ENCODE peak calls at places on chromosomes 4 and X, in six cellular contexts. Y is T1000; G is NB4; B is AG08395; Q is activated effector memory CD4-positive, alpha-beta T cell treated with anti-CD3 and anti-CD28 coated beads, Interleukin-2, amount 50 U/mL, for 16 hours; X is GM23338. Z is an unnamed sample.

GRCh38 chr4:2807571-2807970 is 14.7 kb downstream of the SH3BP2 start:
- DNase-seq in Y (no peak), G (no peak), B (no peak), Q (no peak), X (no peak), Z (no peak)

GRCh38 chr4:76892601-76893000 is 5.3 kb downstream of the SOWAHB start:
- DNase-seq in Y (no peak), G (no peak), B (no peak), Q (no peak), X (no peak), Z (no peak)

GRCh38 chr4:129140521-129140920 is 44.6 kb downstream of the C4orf33 start:
- DNase-seq in Y (no peak), G (no peak), B (no peak), Q (no peak), X (no peak), Z (no peak)

GRCh38 chr4:80831383-80832361 is 198.8 kb upstream of the BMP3 start:
- DNase-seq in Y (no peak), G (no peak), B (peak; percentile 3), Q (no peak), X (no peak), Z (no peak)

GRCh38 chrX:119155416-119156035 is 27.9 kb upstream of the KIAA1210 start:
- DNase-seq in Y (no peak), G (peak; percentile 31), B (peak; percentile 70), Q (no peak), X (no peak), Z (no peak)

GRCh38 chrX:150731795-150732194 is 38.6 kb downstream of the MTMR1 start:
- DNase-seq in Y (no peak), G (peak; percentile 92), B (peak; percentile 88), Q (peak; percentile 70), X (no peak), Z (no peak)

GRCh38 chr4:172953896-172954568 is 214.6 kb upstream of the GALNT7 start:
- DNase-seq in Y (no peak), G (no peak), B (no peak), Q (no peak), X (no peak), Z (no peak)

GRCh38 chrX:133414399-133415275 is 652 bp downstream of the GPC4 start:
- DNase-seq in Y (no peak), G (no peak), B (no peak), Q (no peak), X (peak; percentile 8), Z (peak; percentile 73)

GRCh38 chr4:17762705-17763104 is 18.7 kb downstream of the FAM184B start:
- DNase-seq in Y (no peak), G (peak; percentile 30), B (peak; percentile 26), Q (no peak), X (peak; percentile 20), Z (no peak)

GRCh38 chrX:107823042-107823441 is 2.6 kb upstream of the MID2 start:
- DNase-seq in Y (no peak), G (no peak), B (no peak), Q (no peak), X (no peak), Z (no peak)

GRCh38 chr4:146245899-146246298 is 31.6 kb downstream of the REELD1 start:
- DNase-seq in Y (no peak), G (no peak), B (peak; percentile 17), Q (no peak), X (no peak), Z (no peak)

GRCh38 chr4:101791189-101791572 is 651 bp downstream of the BANK1 start:
- DNase-seq in Y (no peak), G (peak; percentile 19), B (no peak), Q (no peak), X (peak; percentile 48), Z (peak; percentile 37)

GRCh38 chr4:139171878-139172691 is 4.9 kb downstream of the ELF2 start:
- DNase-seq in Y (no peak), G (peak; percentile 55), B (no peak), Q (no peak), X (peak; percentile 43), Z (no peak)

GRCh38 chrX:361231-362145 is 25.2 kb downstream of the PPP2R3B start:
- DNase-seq in Y (no peak), G (no peak), B (no peak), Q (no peak), X (no peak), Z (no peak)

GRCh38 chr4:114752404-114752803 is 153.8 kb downstream of the UGT8 start:
- DNase-seq in Y (no peak), G (no peak), B (no peak), Q (no peak), X (no peak), Z (no peak)

GRCh38 chr4:111792592-111792991 is 352.7 kb upstream of the FAM241A start:
- DNase-seq in Y (no peak), G (no peak), B (no peak), Q (no peak), X (no peak), Z (no peak)

GRCh38 chr4:78779280-78779679 is 3.1 kb downstream of the BMP2K start:
- DNase-seq in Y (no peak), G (no peak), B (no peak), Q (no peak), X (no peak), Z (no peak)

GRCh38 chr4:184310171-184310567 is 92.5 kb upstream of the ENPP6 start:
- DNase-seq in Y (no peak), G (peak; percentile 52), B (no peak), Q (peak; percentile 74), X (peak; percentile 50), Z (peak; percentile 75)

GRCh38 chrX:44462851-44463250 is 79.8 kb downstream of the FUNDC1 start:
- DNase-seq in Y (no peak), G (no peak), B (peak; percentile 21), Q (no peak), X (peak; percentile 1), Z (no peak)

GRCh38 chr4:112147697-112148096 is 2.4 kb downstream of the FAM241A start:
- DNase-seq in Y (no peak), G (no peak), B (no peak), Q (no peak), X (no peak), Z (no peak)

GRCh38 chrX:8189096-8189830 is 18.2 kb upstream of the VCX2 start:
- DNase-seq in Y (no peak), G (no peak), B (no peak), Q (no peak), X (no peak), Z (no peak)

GRCh38 chr4:102335616-102336015 is 9.7 kb downstream of the SLC39A8 start:
- DNase-seq in Y (no peak), G (no peak), B (no peak), Q (no peak), X (no peak), Z (no peak)

GRCh38 chr4:24330198-24330972 is 254.0 kb downstream of the DHX15 start:
- DNase-seq in Y (no peak), G (peak; percentile 9), B (no peak), Q (no peak), X (no peak), Z (no peak)

GRCh38 chr4:7420661-7421040 is 14.1 kb downstream of the PSAPL1 start:
- DNase-seq in Y (no peak), G (no peak), B (no peak), Q (peak; percentile 54), X (no peak), Z (peak; percentile 28)

GRCh38 chr4:186726440-186727148 is 2.9 kb upstream of the FAT1 start:
- DNase-seq in Y (peak; percentile 31), G (no peak), B (peak; percentile 86), Q (no peak), X (peak; percentile 87), Z (peak; percentile 96)

GRCh38 chr4:10722957-10723356 is 38.4 kb upstream of the CLNK start:
- DNase-seq in Y (no peak), G (no peak), B (no peak), Q (no peak), X (no peak), Z (no peak)

GRCh38 chrX:116436358-116436816 is at the start of gene SLC6A14:
- DNase-seq in Y (no peak), G (no peak), B (no peak), Q (no peak), X (no peak), Z (no peak)

GRCh38 chrX:13266641-13267420 is 53.0 kb downstream of the ATXN3L start:
- DNase-seq in Y (no peak), G (no peak), B (no peak), Q (no peak), X (peak; percentile 7), Z (no peak)

GRCh38 chr4:141075553-141075952 is 57.7 kb downstream of the RNF150 start:
- DNase-seq in Y (no peak), G (no peak), B (no peak), Q (no peak), X (no peak), Z (no peak)

GRCh38 chrX:46791927-46792825 is 33.3 kb upstream of the SLC9A7 start:
- DNase-seq in Y (no peak), G (peak; percentile 84), B (peak; percentile 83), Q (no peak), X (peak; percentile 45), Z (peak; percentile 17)

GRCh38 chrX:155747520-155747919 is 133.6 kb upstream of the VAMP7 start:
- DNase-seq in Y (no peak), G (no peak), B (no peak), Q (no peak), X (no peak), Z (no peak)

GRCh38 chr4:153318696-153319320 is 25.7 kb upstream of the MND1 start:
- DNase-seq in Y (no peak), G (peak; percentile 57), B (peak; percentile 64), Q (no peak), X (peak; percentile 78), Z (peak; percentile 74)

GRCh38 chr4:66653937-66654336 is 891.4 kb downstream of the CENPC start:
- DNase-seq in Y (no peak), G (no peak), B (no peak), Q (no peak), X (no peak), Z (no peak)

GRCh38 chr4:26692014-26692726 is 108.3 kb downstream of the TBC1D19 start:
- DNase-seq in Y (peak; percentile 32), G (no peak), B (peak; percentile 51), Q (no peak), X (peak; percentile 22), Z (peak; percentile 1)

GRCh38 chr4:14726441-14727405 is 275.6 kb upstream of the CPEB2 start:
- DNase-seq in Y (no peak), G (no peak), B (no peak), Q (no peak), X (peak; percentile 25), Z (no peak)

GRCh38 chr4:83552924-83553323 is 17.0 kb downstream of the GPAT3 start:
- DNase-seq in Y (no peak), G (peak; percentile 77), B (peak; percentile 6), Q (no peak), X (no peak), Z (no peak)

GRCh38 chr4:54172156-54172555 is 56.9 kb upstream of the PDGFRA start:
- DNase-seq in Y (no peak), G (no peak), B (no peak), Q (no peak), X (no peak), Z (no peak)

GRCh38 chr4:112083587-112084347 is 61.5 kb upstream of the FAM241A start:
- DNase-seq in Y (no peak), G (no peak), B (no peak), Q (no peak), X (no peak), Z (no peak)

GRCh38 chr4:141697116-141697515 is 60.7 kb downstream of the IL15 start:
- DNase-seq in Y (no peak), G (no peak), B (no peak), Q (no peak), X (no peak), Z (no peak)

GRCh38 chrX:69010339-69010738 is 154.9 kb downstream of the PJA1 start:
- DNase-seq in Y (no peak), G (no peak), B (no peak), Q (no peak), X (no peak), Z (no peak)

Z was measured in H7.